ENCODE peak calls at places on chromosomes 11 and 22, in seven cellular contexts. I is IMR-90, S is neuronal stem cell, A is H9, B is H1, Y is mesenchymal stem cell, Q is trophoblast cell. Z is an unnamed sample.

GRCh38 chr22:36027579-36027959 is 1.1 kb downstream of the RBFOX2 start:
- DNase-seq in I (no peak), A (no peak), S (no peak), Q (no peak), B (no peak), Y (peak; percentile 44), Z (no peak)

GRCh38 chr11:123103326-123103980 is 41.5 kb upstream of the HSPA8 start:
- DNase-seq in Y (peak; percentile 77), Q (peak; percentile 23), A (no peak), S (peak; percentile 41), I (peak; percentile 75), B (no peak), Z (peak; percentile 78)

GRCh38 chr22:23556026-23556620 is 24.0 kb downstream of the IGLL1 start:
- DNase-seq in A (peak; percentile 22), S (no peak), Y (no peak), I (no peak), Q (no peak), B (no peak), Z (no peak)

GRCh38 chr11:103433976-103434375 is 324.8 kb downstream of the DYNC2H1 start:
- DNase-seq in Q (no peak), I (peak; percentile 40), B (no peak), S (no peak), A (no peak), Y (peak; percentile 25), Z (no peak)

GRCh38 chr22:37777122-37777687 is 30.5 kb upstream of the GCAT start:
- DNase-seq in Y (peak; percentile 77), B (no peak), Q (peak; percentile 99), A (no peak), I (peak; percentile 94), S (no peak), Z (peak; percentile 41)

GRCh38 chr22:37519268-37520195 is at the start of gene CARD10:
- DNase-seq in B (peak; percentile 68), S (peak; percentile 30), Q (no peak), A (no peak), Y (no peak), I (no peak), Z (no peak)

GRCh38 chr11:67055812-67056211 is 835 bp upstream of the RHOD start:
- DNase-seq in S (no peak), Q (peak; percentile 78), I (peak; percentile 15), A (no peak), B (no peak), Y (no peak), Z (no peak)

GRCh38 chr11:29272019-29272654 is 744.7 kb downstream of the KCNA4 start:
- DNase-seq in B (no peak), A (no peak), S (no peak), Y (peak; percentile 58), I (peak; percentile 55), Q (no peak), Z (peak; percentile 25)

GRCh38 chr11:75450826-75451783 is 18.1 kb upstream of the KLHL35 start:
- DNase-seq in B (peak; percentile 97), A (peak; percentile 79), Y (no peak), I (no peak), Q (no peak), S (no peak), Z (peak; percentile 43)

GRCh38 chr11:16985297-16985696 is 28.9 kb downstream of the PLEKHA7 start:
- DNase-seq in A (no peak), B (no peak), I (no peak), S (no peak), Y (no peak), Q (no peak), Z (no peak)

GRCh38 chr11:112826026-112826425 is 135.2 kb upstream of the NCAM1 start:
- DNase-seq in B (no peak), Y (no peak), Q (peak; percentile 56), S (no peak), I (no peak), A (no peak), Z (peak; percentile 60)

GRCh38 chr11:64358907-64359711 is at the start of gene RPS6KA4:
- DNase-seq in Y (peak; percentile 72), A (no peak), S (peak; percentile 57), B (peak; percentile 75), Q (peak; percentile 88), I (peak; percentile 58), Z (peak; percentile 74)

GRCh38 chr11:34626393-34626792 is 5.5 kb downstream of the EHF start:
- DNase-seq in Y (no peak), B (no peak), Q (no peak), A (no peak), S (no peak), I (peak; percentile 6), Z (no peak)

GRCh38 chr11:58227956-58228615 is 632 bp downstream of the OR10Q1 start:
- DNase-seq in S (no peak), I (no peak), Y (no peak), Q (no peak), B (no peak), A (no peak), Z (no peak)
- H2BK5ac ChIP-seq in S (no peak overlapping the region), I (no peak overlapping the region), Y (no peak overlapping the region), Q (no peak overlapping the region), B (no peak overlapping the region), A (no peak overlapping the region), Z (no peak overlapping the region)

DNA sequence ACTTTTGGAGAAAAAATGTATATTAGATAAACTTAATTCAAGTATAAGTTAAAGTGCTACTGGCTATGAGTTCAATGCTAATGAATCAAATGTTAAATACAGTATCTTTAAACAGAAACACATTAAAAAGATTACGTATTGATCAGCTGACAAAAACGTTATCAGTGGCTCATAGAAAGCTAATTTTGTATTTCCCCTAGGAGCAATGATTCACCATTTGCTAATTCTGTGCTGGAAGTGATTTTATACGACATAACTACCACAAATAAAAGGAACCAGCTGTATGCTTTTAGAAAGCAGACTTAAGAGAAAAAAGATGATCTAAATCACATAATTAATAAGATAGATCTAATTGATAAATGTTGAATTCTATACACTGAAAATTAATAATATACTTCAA is 43.6 kb downstream of the MRE11 start:
- DNase-seq in Q (no peak), B (no peak), I (peak; percentile 36), Y (no peak), A (no peak), S (no peak), Z (no peak)
- H2BK5ac ChIP-seq in Q (no peak overlapping the region), B (no peak overlapping the region), I (no peak overlapping the region), Y (no peak overlapping the region), A (no peak overlapping the region), S (no peak overlapping the region), Z (no peak overlapping the region)

GRCh38 chr11:984576-984975 is 51.9 kb downstream of the MUC6 start:
- DNase-seq in B (no peak), I (no peak), Y (no peak), A (no peak), S (no peak), Q (no peak), Z (no peak)

GRCh38 chr11:986952-987305 is 49.6 kb downstream of the MUC6 start:
- DNase-seq in S (no peak), Y (no peak), B (no peak), Q (no peak), I (no peak), A (no peak), Z (no peak)

GRCh38 chr11:986270-986951 is 50.1 kb downstream of the MUC6 start:
- DNase-seq in Y (no peak), I (no peak), S (no peak), Q (peak; percentile 21), B (no peak), A (no peak), Z (no peak)

GRCh38 chr11:985435-985834 is 51.1 kb downstream of the MUC6 start:
- DNase-seq in Q (no peak), B (no peak), A (no peak), I (no peak), S (no peak), Y (no peak), Z (no peak)

GRCh38 chr11:985848-986247 is 50.7 kb downstream of the MUC6 start:
- DNase-seq in I (no peak), S (no peak), A (no peak), Y (no peak), Q (no peak), B (no peak), Z (no peak)
- H2BK5ac ChIP-seq in I (no peak overlapping the region), S (no peak overlapping the region), A (no peak overlapping the region), Y (no peak overlapping the region), Q (no peak overlapping the region), B (no peak overlapping the region), Z (no peak overlapping the region)

GRCh38 chr11:109112748-109113378 is 309.1 kb upstream of the C11orf87 start:
- DNase-seq in A (no peak), I (no peak), S (no peak), B (no peak), Q (no peak), Y (no peak), Z (peak; percentile 23)
- H2BK5ac ChIP-seq in A (no peak overlapping the region), I (no peak overlapping the region), S (no peak overlapping the region), B (peak overlapping the region; percentile 37), Q (no peak overlapping the region), Y (no peak overlapping the region), Z (no peak overlapping the region)